ENCODE peak calls at places on chromosome 15, in nine cellular contexts. V is K562, O is left lung, P is tibial artery, I is sigmoid colon, S is body of pancreas, K is aorta, M is PC-3, J is tibial nerve. R is an unnamed sample.
A peak's percentile ranks its signal among the peaks of the same experiment; 100 is the strongest.

GRCh38 chr15:83288381-83288801 is 3.9 kb upstream of the BNC1 start:
- DNase-seq in V (no peak), O (no peak), P (no peak), I (no peak), S (no peak), K (no peak), M (peak; percentile 79), J (no peak), R (no peak)

GRCh38 chr15:50820808-50821382 is 55.4 kb upstream of the SPPL2A start:
- DNase-seq in V (no peak), O (no peak), P (no peak), I (no peak), S (no peak), K (no peak), M (no peak), J (no peak), R (no peak)

GRCh38 chr15:101132390-101133180 is 119.3 kb downstream of the CHSY1 start:
- DNase-seq in V (no peak), O (no peak), P (no peak), I (no peak), S (no peak), K (no peak), M (no peak), J (no peak), R (no peak)

GRCh38 chr15:82952156-82953081 is at the start of gene HOMER2:
- DNase-seq in V (no peak), O (no peak), P (no peak), I (no peak), S (peak; percentile 90), K (peak; percentile 76), M (peak; percentile 26), J (no peak), R (peak; percentile 18)

GRCh38 chr15:83323296-83323711 is 38.8 kb upstream of the BNC1 start:
- DNase-seq in V (no peak), O (no peak), P (no peak), I (no peak), S (peak; percentile 50), K (no peak), M (peak; percentile 76), J (no peak), R (peak; percentile 39)

GRCh38 chr15:74193305-74193718 is 9.3 kb downstream of the STRA6 start:
- DNase-seq in V (no peak), O (no peak), P (no peak), I (no peak), S (no peak), K (no peak), M (peak; percentile 93), J (no peak), R (no peak)

GRCh38 chr15:66927326-66928077 is 137.9 kb upstream of the SMAD3 start:
- DNase-seq in V (no peak), O (no peak), P (no peak), I (peak; percentile 17), S (no peak), K (no peak), M (no peak), J (no peak), R (no peak)

GRCh38 chr15:74201656-74202420 is 749 bp downstream of the STRA6 start:
- DNase-seq in V (no peak), O (no peak), P (no peak), I (no peak), S (no peak), K (no peak), M (peak; percentile 53), J (no peak), R (no peak)

GRCh38 chr15:66135664-66136063 is 117.9 kb downstream of the MEGF11 start:
- DNase-seq in V (no peak), O (no peak), P (no peak), I (no peak), S (no peak), K (no peak), M (no peak), J (no peak), R (no peak)

GRCh38 chr15:43939070-43939469 is 112.3 kb downstream of the WDR76 start:
- DNase-seq in V (no peak), O (no peak), P (no peak), I (no peak), S (no peak), K (no peak), M (peak; percentile 75), J (no peak), R (no peak)

GRCh38 chr15:67928666-67929065 is 88.8 kb upstream of the RNU6-1 start:
- DNase-seq in V (no peak), O (no peak), P (no peak), I (no peak), S (no peak), K (no peak), M (no peak), J (no peak), R (no peak)

GRCh38 chr15:59501531-59502113 is 63.6 kb downstream of the FAM81A start:
- DNase-seq in V (peak; percentile 65), O (no peak), P (no peak), I (no peak), S (peak; percentile 49), K (no peak), M (peak; percentile 91), J (no peak), R (no peak)

GRCh38 chr15:101123222-101123910 is 128.5 kb downstream of the CHSY1 start:
- DNase-seq in V (no peak), O (peak; percentile 37), P (no peak), I (no peak), S (no peak), K (peak; percentile 49), M (no peak), J (no peak), R (no peak)

GRCh38 chr15:20357139-20358065 is 184.2 kb downstream of the GOLGA6L6 start:
- DNase-seq in V (no peak), O (no peak), P (peak; percentile 66), I (peak; percentile 72), S (no peak), K (peak; percentile 83), M (no peak), J (no peak), R (peak; percentile 25)

GRCh38 chr15:100690032-100690785 is 87.8 kb downstream of the ASB7 start:
- DNase-seq in V (no peak), O (no peak), P (peak; percentile 39), I (no peak), S (no peak), K (peak; percentile 77), M (no peak), J (no peak), R (no peak)

GRCh38 chr15:63134245-63134644 is 12.6 kb downstream of the LACTB start:
- DNase-seq in V (no peak), O (no peak), P (no peak), I (no peak), S (no peak), K (no peak), M (no peak), J (no peak), R (no peak)
- H3K27ac ChIP-seq in V (no peak overlapping the region), O (peak overlapping the region; percentile 64), P (peak overlapping the region; percentile 65), I (peak overlapping the region; percentile 57), S (no peak overlapping the region), K (peak overlapping the region; percentile 67), M (peak overlapping the region; percentile 30), J (peak overlapping the region; percentile 61), R (peak overlapping the region; percentile 85)

DNA sequence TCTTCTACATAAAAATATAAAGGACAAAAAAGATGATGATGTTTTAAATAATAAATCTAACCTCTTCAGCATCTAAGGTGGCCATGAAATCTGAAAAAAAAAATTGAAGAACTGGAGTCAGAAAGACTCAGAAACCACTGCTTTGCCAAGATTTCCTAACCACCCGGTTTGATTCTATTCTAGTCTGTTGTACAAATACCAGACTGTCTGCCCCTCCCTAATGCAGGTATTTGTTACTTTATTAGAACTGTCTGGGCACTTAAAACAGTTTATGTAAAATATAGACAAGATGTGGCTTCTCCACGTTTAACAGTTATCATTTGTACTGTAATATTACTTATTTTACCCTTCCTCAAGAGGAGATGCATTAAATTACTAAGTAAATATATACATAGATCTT is 48.8 kb downstream of the UACA start:
- DNase-seq in V (no peak), O (no peak), P (no peak), I (no peak), S (no peak), K (no peak), M (peak; percentile 41), J (no peak), R (no peak)
- H3K4me1 ChIP-seq in V (no peaks in the 10 kb centered on the region), O (no peaks in the 10 kb centered on the region), P (peaks cover 79% of the 10 kb centered on the region), I (no peaks in the 10 kb centered on the region), S (peaks cover 36% of the 10 kb centered on the region), K (peaks cover 10% of the 10 kb centered on the region), M (peaks cover 40% of the 10 kb centered on the region), J (peaks cover 5% of the 10 kb centered on the region), R (peaks cover 62% of the 10 kb centered on the region)

GRCh38 chr15:85314139-85314538 is 66.3 kb upstream of the AKAP13 start:
- DNase-seq in V (no peak), O (no peak), P (no peak), I (no peak), S (no peak), K (no peak), M (no peak), J (no peak), R (no peak)

GRCh38 chr15:85314653-85315052 is 65.8 kb upstream of the AKAP13 start:
- DNase-seq in V (no peak), O (no peak), P (no peak), I (no peak), S (no peak), K (no peak), M (no peak), J (no peak), R (no peak)

GRCh38 chr15:85316244-85316934 is 64.0 kb upstream of the AKAP13 start:
- DNase-seq in V (no peak), O (no peak), P (no peak), I (no peak), S (no peak), K (no peak), M (peak; percentile 39), J (no peak), R (no peak)

GRCh38 chr15:85318048-85318731 is 62.2 kb upstream of the AKAP13 start:
- DNase-seq in V (no peak), O (no peak), P (no peak), I (no peak), S (no peak), K (no peak), M (peak; percentile 67), J (no peak), R (no peak)

DNA sequence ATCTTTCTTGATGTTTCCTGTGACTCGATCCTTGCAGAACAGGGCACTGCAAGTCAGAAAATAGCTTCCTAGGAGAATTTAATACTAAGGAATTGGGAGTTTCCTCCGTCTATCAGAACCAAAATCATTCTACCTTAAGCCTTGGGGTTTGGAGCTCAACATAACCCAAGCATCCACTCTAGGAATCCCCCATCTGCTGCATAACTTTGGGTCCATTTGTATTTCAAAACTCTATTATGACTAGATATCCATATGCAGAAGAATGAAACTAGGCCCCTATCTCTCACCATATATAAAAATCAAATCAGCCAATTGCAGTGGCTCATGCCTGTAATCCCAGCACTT is 61.7 kb upstream of the AKAP13 start:
- DNase-seq in V (no peak), O (no peak), P (no peak), I (no peak), S (no peak), K (no peak), M (no peak), J (no peak), R (no peak)
- H3K27ac ChIP-seq in V (no peak overlapping the region), O (no peak overlapping the region), P (no peak overlapping the region), I (no peak overlapping the region), S (no peak overlapping the region), K (no peak overlapping the region), M (peak overlapping the region; percentile 59), J (peak overlapping the region; percentile 48), R (no peak overlapping the region)

DNA sequence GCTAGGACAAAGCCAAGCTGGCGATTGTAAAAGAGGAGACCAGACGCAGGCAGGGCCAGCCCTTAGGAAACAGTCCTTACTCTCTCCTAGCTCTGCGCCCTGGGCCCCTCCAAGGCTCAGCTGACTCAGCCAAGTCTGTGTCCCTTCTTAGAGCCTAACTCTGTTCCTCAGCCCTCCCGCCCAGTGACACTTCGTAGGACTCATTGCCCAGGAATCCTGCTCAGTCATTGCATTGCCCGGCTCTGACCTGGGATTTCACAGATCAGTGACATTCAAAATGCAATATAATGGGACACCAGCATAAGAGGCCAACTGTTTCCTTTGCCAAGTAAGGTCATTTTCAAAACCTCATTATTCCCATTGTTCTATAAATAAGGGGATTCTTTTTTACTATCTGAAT is 244.1 kb downstream of the TLE3 start:
- DNase-seq in V (no peak), O (no peak), P (no peak), I (no peak), S (peak; percentile 9), K (no peak), M (peak; percentile 93), J (no peak), R (no peak)
- H3K4me1 ChIP-seq in V (no peaks in the 10 kb centered on the region), O (no peaks in the 10 kb centered on the region), P (no peaks in the 10 kb centered on the region), I (no peaks in the 10 kb centered on the region), S (no peaks in the 10 kb centered on the region), K (no peaks in the 10 kb centered on the region), M (peaks cover 31% of the 10 kb centered on the region), J (no peaks in the 10 kb centered on the region), R (no peaks in the 10 kb centered on the region)